ENCODE peak calls at places on chromosomes 11 and 22, in nine cellular contexts. R is substantia nigra; I is CD4-positive, CD25-positive, alpha-beta regulatory T cell; J is CD8-positive, alpha-beta memory T cell; U is CD4-positive, alpha-beta T cell; S is effector memory CD4-positive, alpha-beta T cell; K is lower lobe of right lung; W is stomach; D is AG04450. B is an unnamed sample.

GRCh38 chr11:75667831-75668507 is 869 bp downstream of the MAP6 start:
- DNase-seq in D (no peak), I (peak; percentile 1), K (peak; percentile 64), W (peak; percentile 33), R (peak; percentile 68), S (no peak), U (peak; percentile 3), J (no peak), B (no peak)

GRCh38 chr11:60771879-60772525 is 13.1 kb upstream of the MS4A10 start:
- DNase-seq in S (no peak), D (no peak), R (no peak), W (no peak), J (no peak), K (peak; percentile 21), U (no peak), I (no peak), B (no peak)

GRCh38 chr22:19998232-19998951 is 18.2 kb downstream of the ARVCF start:
- DNase-seq in S (no peak), I (no peak), K (no peak), W (no peak), R (no peak), D (no peak), U (no peak), J (no peak), B (no peak)

GRCh38 chr11:115207166-115207591 is 297.0 kb downstream of the CADM1 start:
- DNase-seq in D (no peak), I (no peak), K (no peak), W (no peak), U (no peak), S (no peak), R (no peak), J (no peak), B (no peak)

GRCh38 chr11:83063073-83063754 is 8.5 kb downstream of the RAB30 start:
- DNase-seq in K (no peak), U (no peak), D (no peak), I (peak; percentile 62), J (no peak), S (no peak), W (no peak), R (no peak), B (no peak)

GRCh38 chr11:125382211-125382807 is 113.8 kb downstream of the FEZ1 start:
- DNase-seq in I (no peak), S (no peak), D (no peak), K (no peak), U (no peak), J (no peak), W (no peak), R (no peak), B (no peak)

GRCh38 chr22:43343262-43343988 is at the start of gene SCUBE1:
- DNase-seq in R (peak; percentile 9), I (peak; percentile 3), U (peak; percentile 33), D (no peak), K (peak; percentile 67), S (peak; percentile 27), J (peak; percentile 29), W (peak; percentile 63), B (no peak)

GRCh38 chr22:30413745-30414524 is 11.6 kb upstream of the MTFP1 start:
- DNase-seq in R (no peak), D (no peak), I (no peak), J (no peak), W (no peak), K (no peak), S (no peak), U (no peak), B (no peak)

GRCh38 chr22:42066937-42067336 is 3.7 kb downstream of the NAGA start:
- DNase-seq in S (no peak), W (no peak), I (no peak), J (no peak), D (no peak), R (no peak), K (no peak), U (no peak), B (no peak)

GRCh38 chr22:27669798-27670599 is 131.6 kb downstream of the MN1 start:
- DNase-seq in J (no peak), I (no peak), K (no peak), U (no peak), R (no peak), S (no peak), D (no peak), W (no peak), B (peak; percentile 38)

GRCh38 chr22:47201996-47202818 is 439.8 kb downstream of the TBC1D22A start:
- DNase-seq in J (no peak), D (no peak), R (no peak), K (no peak), U (no peak), I (no peak), S (no peak), W (peak; percentile 24), B (peak; percentile 43)

GRCh38 chr22:37021710-37022482 is 2.4 kb downstream of the MPST start:
- DNase-seq in J (peak; percentile 42), W (peak; percentile 62), U (peak; percentile 46), I (peak; percentile 47), S (peak; percentile 37), D (no peak), R (no peak), K (peak; percentile 76), B (peak; percentile 17)

GRCh38 chr11:86888164-86888977 is 66.8 kb downstream of the FZD4 start:
- DNase-seq in S (no peak), J (no peak), D (peak; percentile 71), K (no peak), W (no peak), U (no peak), I (no peak), R (no peak), B (peak; percentile 1)

GRCh38 chr22:34019190-34019845 is 99.0 kb upstream of the LARGE1 start:
- DNase-seq in K (no peak), D (no peak), I (no peak), W (no peak), R (no peak), U (no peak), J (no peak), S (no peak), B (no peak)

GRCh38 chr22:23137905-23138520 is 3.8 kb downstream of the RSPH14 start:
- DNase-seq in D (no peak), K (no peak), S (peak; percentile 30), W (no peak), I (peak; percentile 51), U (no peak), R (peak; percentile 51), J (peak; percentile 54), B (no peak)

GRCh38 chr11:17556999-17557398 is 9.9 kb downstream of the OTOG start:
- DNase-seq in I (no peak), R (no peak), S (no peak), J (no peak), D (no peak), U (no peak), K (no peak), W (no peak), B (no peak)

GRCh38 chr22:26956346-26956745 is 299.0 kb downstream of the MIAT start:
- DNase-seq in K (no peak), S (no peak), U (no peak), I (no peak), J (no peak), R (no peak), D (no peak), W (no peak), B (no peak)

GRCh38 chr11:128500488-128500887 is 86.9 kb downstream of the ETS1 start:
- DNase-seq in J (no peak), R (no peak), W (no peak), K (no peak), I (no peak), D (no peak), S (no peak), U (no peak), B (no peak)

GRCh38 chr11:10326080-10326964 is 21.4 kb downstream of the ADM start:
- DNase-seq in S (no peak), K (no peak), W (peak; percentile 83), I (no peak), D (no peak), R (peak; percentile 55), J (no peak), U (no peak), B (no peak)

DNA sequence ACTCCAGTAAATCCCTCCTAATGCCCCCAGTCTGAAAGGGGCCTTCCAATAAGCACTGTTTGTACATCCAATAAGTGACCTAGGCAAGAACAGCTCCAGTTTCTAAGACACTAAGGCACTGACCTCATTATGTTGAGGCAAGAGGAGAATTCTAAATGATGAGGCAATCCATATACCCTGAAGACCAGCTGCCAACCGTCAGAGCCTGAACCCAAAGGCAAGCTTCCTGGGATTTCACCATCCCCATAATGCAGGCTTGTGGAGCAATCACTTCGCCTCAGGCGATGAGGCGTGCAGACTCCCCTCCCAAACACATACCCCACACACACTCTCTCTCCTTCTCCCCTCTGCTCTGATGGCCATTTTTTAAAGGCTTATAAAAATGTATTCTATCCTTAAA is 49.5 kb downstream of the LGR4 start:
- DNase-seq in J (no peak), U (no peak), K (no peak), D (peak; percentile 74), R (no peak), S (no peak), W (peak; percentile 31), I (no peak), B (no peak)
- H3K27ac ChIP-seq in J (no peak overlapping the region), U (no peak overlapping the region), K (no peak overlapping the region), D (no peak overlapping the region), R (no peak overlapping the region), S (no peak overlapping the region), W (peak overlapping the region; percentile 43), I (no peak overlapping the region), B (no peak overlapping the region)

GRCh38 chr22:49152930-49153770 is 674.5 kb downstream of the BRD1 start:
- DNase-seq in W (no peak), U (no peak), J (no peak), D (no peak), K (no peak), I (no peak), R (no peak), S (no peak), B (no peak)
- H3K27ac ChIP-seq in W (no peak overlapping the region), U (no peak overlapping the region), J (no peak overlapping the region), D (no peak overlapping the region), K (no peak overlapping the region), I (no peak overlapping the region), R (no peak overlapping the region), S (no peak overlapping the region), B (no peak overlapping the region)

DNA sequence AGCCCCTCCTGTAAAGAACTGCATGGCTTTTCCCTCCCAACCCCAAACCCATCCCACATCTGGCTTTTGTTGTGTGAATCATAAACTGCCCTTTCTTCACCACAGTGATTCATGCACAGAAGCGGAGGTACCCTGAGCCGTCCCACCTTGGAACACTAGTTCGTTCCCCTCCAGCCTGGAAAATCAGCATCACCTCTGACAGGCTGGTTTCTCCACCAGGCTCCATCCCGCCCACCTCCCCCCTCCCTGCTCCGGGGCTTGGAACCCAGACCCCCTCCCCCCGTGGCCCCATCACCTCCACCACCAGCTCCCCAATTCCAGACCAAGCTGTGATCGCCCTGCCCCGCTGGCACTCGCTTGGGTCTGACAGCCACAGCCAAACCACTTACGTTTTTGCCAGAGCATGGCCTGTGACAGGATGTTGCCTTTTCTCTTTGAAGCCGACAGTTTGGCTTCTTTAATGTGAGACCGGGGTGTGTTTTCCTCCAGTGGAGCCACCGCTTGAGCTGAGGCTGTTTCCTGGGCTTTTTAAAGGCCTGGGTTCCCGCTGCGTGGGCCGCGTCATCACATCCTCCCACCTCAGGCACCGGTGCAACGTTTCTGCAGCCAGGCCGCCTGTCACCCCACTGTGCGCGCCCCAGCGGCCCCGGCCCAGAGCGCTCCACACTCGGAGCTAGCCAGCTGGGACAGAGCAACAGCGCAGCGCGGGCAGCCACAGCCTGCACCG is at the start of gene POU2AF1:
- DNase-seq in J (no peak), R (no peak), D (no peak), U (peak; percentile 47), W (no peak), K (no peak), S (peak; percentile 40), I (peak; percentile 69), B (no peak)
- H3K27ac ChIP-seq in J (no peak within 1 kb of the TSS), R (no peak within 1 kb of the TSS), D (peak within 1 kb of the TSS; percentile 21), U (peak within 1 kb of the TSS; percentile 23), W (no peak within 1 kb of the TSS), K (no peak within 1 kb of the TSS), S (peak within 1 kb of the TSS; percentile 5), I (no peak within 1 kb of the TSS), B (no peak within 1 kb of the TSS)

GRCh38 chr11:812390-812789 is 2.6 kb downstream of the RPLP2 start:
- DNase-seq in K (no peak), R (no peak), D (no peak), I (no peak), U (no peak), S (no peak), W (no peak), J (no peak), B (no peak)
- H3K27ac ChIP-seq in K (no peak overlapping the region), R (no peak overlapping the region), D (peak overlapping the region; percentile 11), I (no peak overlapping the region), U (no peak overlapping the region), S (no peak overlapping the region), W (peak overlapping the region; percentile 98), J (no peak overlapping the region), B (no peak overlapping the region)